ENCODE peak calls at places on chromosome 12, in four cellular contexts. M is adipocyte, I is cardiac fibroblast, K is epithelial cell of esophagus. J is an unnamed sample.
A peak's percentile ranks its signal among the peaks of the same experiment; 100 is the strongest.

GRCh38 chr12:119354187-119354586 is 19.7 kb downstream of the CCDC60 start:
- DNase-seq in M (no peak), I (no peak), K (no peak), J (no peak)

GRCh38 chr12:106084048-106084671 is 54.6 kb downstream of the NUAK1 start:
- DNase-seq in M (peak; percentile 76), I (peak; percentile 82), K (no peak), J (peak; percentile 66)

GRCh38 chr12:1533205-1533601 is 61.2 kb downstream of the FBXL14 start:
- DNase-seq in M (peak; percentile 42), I (peak; percentile 24), K (no peak), J (peak; percentile 60)

GRCh38 chr12:120759591-120760348 is 34.1 kb downstream of the ACADS start:
- DNase-seq in M (no peak), I (no peak), K (peak; percentile 64), J (no peak)

GRCh38 chr12:110536834-110537604 is 34.9 kb downstream of the RAD9B start:
- DNase-seq in M (peak; percentile 41), I (no peak), K (peak; percentile 83), J (no peak)

GRCh38 chr12:69211172-69211571 is 28.2 kb upstream of the CPSF6 start:
- DNase-seq in M (no peak), I (no peak), K (no peak), J (no peak)

GRCh38 chr12:130041983-130042812 is 120.1 kb upstream of the FZD10 start:
- DNase-seq in M (peak; percentile 16), I (no peak), K (peak; percentile 15), J (no peak)

GRCh38 chr12:113796086-113796827 is 169.9 kb downstream of the RBM19 start:
- DNase-seq in M (no peak), I (no peak), K (no peak), J (no peak)

GRCh38 chr12:10392394-10392930 is 2.6 kb upstream of the KLRK1 start:
- DNase-seq in M (peak; percentile 90), I (peak; percentile 98), K (peak; percentile 93), J (peak; percentile 96)

GRCh38 chr12:19970116-19970515 is 398.2 kb upstream of the PDE3A start:
- DNase-seq in M (peak; percentile 92), I (peak; percentile 73), K (no peak), J (peak; percentile 87)

GRCh38 chr12:107761502-107761904 is 566 bp upstream of the PRDM4 start:
- DNase-seq in M (no peak), I (peak; percentile 10), K (no peak), J (no peak)

GRCh38 chr12:42056130-42056529 is 88.5 kb downstream of the GXYLT1 start:
- DNase-seq in M (no peak), I (no peak), K (no peak), J (no peak)

GRCh38 chr12:110338754-110339153 is 57.7 kb downstream of the ATP2A2 start:
- DNase-seq in M (no peak), I (peak; percentile 26), K (no peak), J (no peak)

GRCh38 chr12:100295764-100296555 is 29.0 kb downstream of the SCYL2 start:
- DNase-seq in M (peak; percentile 14), I (peak; percentile 3), K (peak; percentile 17), J (peak; percentile 9)

GRCh38 chr12:62446741-62447452 is 19.7 kb upstream of the MON2 start:
- DNase-seq in M (no peak), I (no peak), K (no peak), J (no peak)

GRCh38 chr12:67630373-67631088 is 18.0 kb upstream of the DYRK2 start:
- DNase-seq in M (no peak), I (peak; percentile 25), K (no peak), J (no peak)

GRCh38 chr12:51884676-51885229 is 3.1 kb upstream of the ANKRD33 start:
- DNase-seq in M (no peak), I (no peak), K (peak; percentile 50), J (no peak)

GRCh38 chr12:68534108-68534507 is 76.6 kb upstream of the RAP1B start:
- DNase-seq in M (no peak), I (no peak), K (no peak), J (no peak)

GRCh38 chr12:92439397-92439779 is 263.4 kb upstream of the PLEKHG7 start:
- DNase-seq in M (peak; percentile 88), I (peak; percentile 79), K (peak; percentile 88), J (peak; percentile 89)

GRCh38 chr12:75848961-75849360 is 182.6 kb downstream of the PHLDA1 start:
- DNase-seq in M (no peak), I (no peak), K (peak; percentile 51), J (no peak)

GRCh38 chr12:1590083-1590979 is 4.0 kb downstream of the FBXL14 start:
- DNase-seq in M (peak; percentile 66), I (peak; percentile 81), K (no peak), J (peak; percentile 97)

GRCh38 chr12:74957636-74958035 is 252.0 kb downstream of the KCNC2 start:
- DNase-seq in M (no peak), I (no peak), K (no peak), J (no peak)

GRCh38 chr12:75585309-75585708 is 73.9 kb upstream of the KRR1 start:
- DNase-seq in M (peak; percentile 68), I (peak; percentile 67), K (peak; percentile 74), J (peak; percentile 85)

GRCh38 chr12:3313066-3313465 is 177.9 kb upstream of the PRMT8 start:
- DNase-seq in M (peak; percentile 52), I (no peak), K (peak; percentile 84), J (peak; percentile 58)

GRCh38 chr12:75936525-75937450 is 94.8 kb downstream of the PHLDA1 start:
- DNase-seq in M (no peak), I (no peak), K (no peak), J (no peak)

GRCh38 chr12:64893961-64894360 is 69.5 kb downstream of the TBC1D30 start:
- DNase-seq in M (peak; percentile 77), I (peak; percentile 10), K (peak; percentile 78), J (peak; percentile 43)

GRCh38 chr12:81143057-81143456 is 65.2 kb downstream of the ACSS3 start:
- DNase-seq in M (no peak), I (no peak), K (no peak), J (no peak)

GRCh38 chr12:2126676-2127406 is 74.1 kb downstream of the CACNA1C start:
- DNase-seq in M (no peak), I (no peak), K (no peak), J (no peak)

GRCh38 chr12:115755061-115755751 is 522.3 kb downstream of the MED13L start:
- DNase-seq in M (peak; percentile 51), I (no peak), K (no peak), J (no peak)
- H3K4me3 ChIP-seq in M (no peak overlapping the region), I (no peak overlapping the region), K (no peak overlapping the region), J (no peak overlapping the region)

GRCh38 chr12:45217846-45218245 is 2.0 kb downstream of the ANO6 start:
- DNase-seq in M (peak; percentile 29), I (no peak), K (no peak), J (peak; percentile 18)
- H3K4me3 ChIP-seq in M (peak overlapping the region; percentile 85), I (peak overlapping the region; percentile 78), K (peak overlapping the region; percentile 76), J (peak overlapping the region; percentile 88)

GRCh38 chr12:49019435-49020317 is 1.1 kb upstream of the PRKAG1 start:
- DNase-seq in M (peak; percentile 58), I (peak; percentile 37), K (peak; percentile 30), J (peak; percentile 35)
- H3K4me3 ChIP-seq in M (peak overlapping the region; percentile 97), I (no peak overlapping the region), K (no peak overlapping the region), J (no peak overlapping the region)

DNA sequence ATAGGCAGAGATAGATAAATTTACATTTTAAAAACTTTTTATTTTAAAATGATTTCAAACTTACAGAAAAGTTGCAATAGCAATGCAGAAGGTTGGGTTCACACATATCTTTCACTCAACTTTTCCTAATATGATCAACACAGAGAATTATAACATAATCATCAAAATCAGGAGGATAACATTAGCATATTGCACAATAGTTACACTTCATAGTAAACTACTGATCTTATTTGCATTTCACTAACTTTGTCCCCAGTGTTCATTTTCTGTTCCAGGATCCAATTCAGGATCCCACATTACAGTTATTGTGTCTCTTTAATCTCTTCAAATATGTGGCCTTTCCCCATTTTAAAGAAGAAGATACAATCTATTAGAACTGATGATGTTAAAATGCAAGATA is 115.4 kb upstream of the ETV6 start:
- DNase-seq in M (no peak), I (no peak), K (no peak), J (no peak)
- H3K4me3 ChIP-seq in M (no peak overlapping the region), I (no peak overlapping the region), K (no peak overlapping the region), J (no peak overlapping the region)

GRCh38 chr12:125068391-125068790 is 3.2 kb downstream of the AACS start:
- DNase-seq in M (no peak), I (no peak), K (no peak), J (no peak)

GRCh38 chr12:125065021-125065752 is at the start of gene AACS:
- DNase-seq in M (peak; percentile 91), I (peak; percentile 79), K (peak; percentile 79), J (peak; percentile 61)

GRCh38 chr12:125061229-125061628 is 4.0 kb upstream of the AACS start:
- DNase-seq in M (no peak), I (no peak), K (no peak), J (no peak)

GRCh38 chr12:125065753-125066570 is 727 bp downstream of the AACS start:
- DNase-seq in M (no peak), I (no peak), K (no peak), J (no peak)

GRCh38 chr12:125064492-125064891 is 743 bp upstream of the AACS start:
- DNase-seq in M (no peak), I (no peak), K (no peak), J (no peak)
- H3K4me3 ChIP-seq in M (peak overlapping the region; percentile 92), I (peak overlapping the region; percentile 58), K (no peak overlapping the region), J (peak overlapping the region; percentile 78)

GRCh38 chr12:30823140-30823669 is 68.5 kb upstream of the CAPRIN2 start:
- DNase-seq in M (no peak), I (peak; percentile 9), K (no peak), J (peak; percentile 5)
- H3K4me3 ChIP-seq in M (peak overlapping the region; percentile 77), I (no peak overlapping the region), K (no peak overlapping the region), J (peak overlapping the region; percentile 55)

GRCh38 chr12:53159195-53159834 is 21.2 kb upstream of the ZNF740 start:
- DNase-seq in M (peak; percentile 85), I (peak; percentile 83), K (peak; percentile 78), J (peak; percentile 82)
- H3K4me3 ChIP-seq in M (no peak overlapping the region), I (no peak overlapping the region), K (no peak overlapping the region), J (no peak overlapping the region)

GRCh38 chr12:132633901-132634300 is 15.3 kb downstream of the P2RX2 start:
- DNase-seq in M (no peak), I (no peak), K (no peak), J (no peak)
- H3K4me3 ChIP-seq in M (no peak overlapping the region), I (no peak overlapping the region), K (no peak overlapping the region), J (no peak overlapping the region)

J was measured in fibroblast of the aortic adventitia.